ENCODE peak calls at places on chromosomes 4 and X, in nine cellular contexts. J is pancreas, Z is progenitor cell of endocrine pancreas, Q is cerebellar nuclear complex, N is BJ, G is SK-MEL-5, F is ureter, W is HCEC 1CT, H is tibial artery. E is an unnamed sample.

GRCh38 chrX:130718137-130718536 is 184.9 kb downstream of the ENOX2 start:
- DNase-seq in J (no peak), Z (no peak), Q (no peak), N (no peak), G (no peak), F (no peak), W (no peak), H (no peak), E (no peak)

GRCh38 chr4:104896623-104897296 is 249.9 kb upstream of the TET2 start:
- DNase-seq in J (no peak), Z (no peak), Q (no peak), N (no peak), G (no peak), F (no peak), W (no peak), H (no peak), E (no peak)

GRCh38 chr4:107757860-107758476 is 37.9 kb upstream of the PAPSS1 start:
- DNase-seq in J (no peak), Z (no peak), Q (no peak), N (no peak), G (peak; percentile 47), F (no peak), W (peak; percentile 5), H (no peak), E (peak; percentile 6)

GRCh38 chr4:168634276-168634802 is 137.5 kb downstream of the PALLD start:
- DNase-seq in J (no peak), Z (no peak), Q (no peak), N (peak; percentile 89), G (no peak), F (no peak), W (peak; percentile 52), H (no peak), E (peak; percentile 84)

GRCh38 chr4:165369522-165369921 is 9.3 kb upstream of the CPE start:
- DNase-seq in J (no peak), Z (no peak), Q (no peak), N (no peak), G (no peak), F (no peak), W (peak; percentile 62), H (no peak), E (no peak)

GRCh38 chr4:123632646-123633045 is 236.1 kb downstream of the SPRY1 start:
- DNase-seq in J (no peak), Z (no peak), Q (no peak), N (no peak), G (no peak), F (no peak), W (no peak), H (no peak), E (no peak)

GRCh38 chrX:68697465-68698125 is 50.1 kb downstream of the STARD8 start:
- DNase-seq in J (no peak), Z (no peak), Q (no peak), N (no peak), G (no peak), F (no peak), W (no peak), H (no peak), E (no peak)

GRCh38 chr4:137524642-137525384 is 7.5 kb downstream of the PCDH18 start:
- DNase-seq in J (no peak), Z (no peak), Q (no peak), N (no peak), G (no peak), F (no peak), W (peak; percentile 58), H (no peak), E (no peak)

GRCh38 chrX:155888139-155888538 is 7.0 kb downstream of the VAMP7 start:
- DNase-seq in J (no peak), Z (no peak), Q (no peak), N (peak; percentile 29), G (peak; percentile 9), F (no peak), W (peak; percentile 70), H (no peak), E (peak; percentile 28)

GRCh38 chrX:113260474-113260873 is 419.8 kb upstream of the AMOT start:
- DNase-seq in J (no peak), Z (no peak), Q (no peak), N (no peak), G (peak; percentile 55), F (no peak), W (peak; percentile 1), H (no peak), E (no peak)